ENCODE peak calls at places on chromosome 16, in six cellular contexts. F is heart left ventricle, I is lower lobe of right lung, D is Calu3, R is esophagus muscularis mucosa, G is heart right ventricle. C is an unnamed sample.

GRCh38 chr16:11914759-11915643 is 755 bp downstream of the GSPT1 start:
- DNase-seq in F (peak), G (peak), I (peak), D (peak), R (no peak), C (no peak)

GRCh38 chr16:1778200-1779179 is 3.9 kb downstream of the SPSB3 start:
- DNase-seq in G (peak), R (no peak), D (no peak), I (no peak), F (no peak), C (no peak)

GRCh38 chr16:2008631-2009301 is 855 bp downstream of the ZNF598 start:
- DNase-seq in D (no peak), F (peak), G (no peak), R (no peak), I (no peak), C (no peak)

GRCh38 chr16:20676268-20676828 is 21.1 kb downstream of the ACSM1 start:
- DNase-seq in D (peak), G (no peak), I (no peak), F (no peak), R (no peak), C (no peak)

GRCh38 chr16:66275795-66276428 is 90.6 kb upstream of the CDH5 start:
- DNase-seq in R (no peak), F (no peak), G (no peak), I (no peak), D (peak), C (peak)

GRCh38 chr16:67342616-67343015 is 16.0 kb downstream of the LRRC36 start:
- DNase-seq in G (no peak), F (no peak), D (no peak), R (peak), I (no peak), C (no peak)

GRCh38 chr16:75296606-75297005 is 45.2 kb upstream of the BCAR1 start:
- DNase-seq in D (no peak), G (peak), I (no peak), F (peak), R (no peak), C (no peak)

GRCh38 chr16:81630632-81631026 is 148.5 kb upstream of the PLCG2 start:
- DNase-seq in R (no peak), F (no peak), I (no peak), G (no peak), D (no peak), C (no peak)

GRCh38 chr16:11472851-11473250 is 113.9 kb downstream of the LITAF start:
- DNase-seq in D (no peak), G (no peak), F (no peak), I (no peak), R (no peak), C (no peak)

GRCh38 chr16:46908540-46909372 is 24.6 kb downstream of the GPT2 start:
- DNase-seq in D (peak), G (no peak), F (no peak), I (no peak), R (no peak), C (no peak)

GRCh38 chr16:15857779-15858560 is 1.1 kb upstream of the MYH11 start:
- DNase-seq in G (peak), I (no peak), F (peak), R (no peak), D (peak), C (peak)

GRCh38 chr16:12672986-12673385 is 130.7 kb downstream of the CPPED1 start:
- DNase-seq in I (no peak), D (no peak), R (no peak), F (no peak), G (no peak), C (no peak)

GRCh38 chr16:58028168-58028455 is 2.6 kb downstream of the MMP15 start:
- DNase-seq in F (no peak), R (no peak), I (no peak), D (no peak), G (no peak), C (no peak)

GRCh38 chr16:49834496-49835009 is 21.4 kb downstream of the ZNF423 start:
- DNase-seq in I (peak), R (no peak), D (no peak), G (peak), F (peak), C (no peak)

GRCh38 chr16:22970191-22970845 is 156.4 kb downstream of the HS3ST2 start:
- DNase-seq in R (peak), G (no peak), D (no peak), I (no peak), F (no peak), C (peak)

GRCh38 chr16:22971346-22971924 is 157.5 kb downstream of the HS3ST2 start:
- DNase-seq in F (no peak), D (no peak), G (no peak), R (peak), I (no peak), C (peak)

GRCh38 chr16:22968931-22969330 is 155.0 kb downstream of the HS3ST2 start:
- DNase-seq in D (no peak), F (no peak), I (no peak), R (peak), G (no peak), C (peak)

GRCh38 chr16:22967696-22968095 is 153.7 kb downstream of the HS3ST2 start:
- DNase-seq in F (no peak), G (no peak), D (no peak), R (peak), I (no peak), C (peak)

DNA sequence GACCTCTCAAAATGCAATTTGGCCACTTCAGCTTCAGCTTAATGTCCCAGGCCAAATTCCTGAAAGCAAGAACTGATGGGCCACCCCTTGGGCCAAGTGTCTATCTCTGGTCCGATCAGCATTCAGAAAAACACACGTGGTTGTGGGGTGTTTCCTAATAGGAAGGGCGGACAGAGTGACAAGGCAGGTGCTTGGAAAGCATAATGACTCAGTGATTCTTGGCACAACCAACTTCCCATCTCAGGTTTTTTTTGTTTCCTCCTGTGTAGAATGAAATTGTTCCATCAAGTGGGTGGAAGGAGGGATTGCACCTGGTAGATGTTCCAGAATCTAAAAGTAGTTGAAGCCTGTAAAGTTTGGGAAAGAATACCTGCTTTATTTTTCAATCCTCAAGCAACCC is 155.6 kb downstream of the HS3ST2 start:
- DNase-seq in G (no peak), F (no peak), R (no peak), I (no peak), D (peak), C (peak)
- TF ChIP-seq CTCF in G (peak), F (no peak), R (no peak), I (no peak), D (no peak), C (no peak)

DNA sequence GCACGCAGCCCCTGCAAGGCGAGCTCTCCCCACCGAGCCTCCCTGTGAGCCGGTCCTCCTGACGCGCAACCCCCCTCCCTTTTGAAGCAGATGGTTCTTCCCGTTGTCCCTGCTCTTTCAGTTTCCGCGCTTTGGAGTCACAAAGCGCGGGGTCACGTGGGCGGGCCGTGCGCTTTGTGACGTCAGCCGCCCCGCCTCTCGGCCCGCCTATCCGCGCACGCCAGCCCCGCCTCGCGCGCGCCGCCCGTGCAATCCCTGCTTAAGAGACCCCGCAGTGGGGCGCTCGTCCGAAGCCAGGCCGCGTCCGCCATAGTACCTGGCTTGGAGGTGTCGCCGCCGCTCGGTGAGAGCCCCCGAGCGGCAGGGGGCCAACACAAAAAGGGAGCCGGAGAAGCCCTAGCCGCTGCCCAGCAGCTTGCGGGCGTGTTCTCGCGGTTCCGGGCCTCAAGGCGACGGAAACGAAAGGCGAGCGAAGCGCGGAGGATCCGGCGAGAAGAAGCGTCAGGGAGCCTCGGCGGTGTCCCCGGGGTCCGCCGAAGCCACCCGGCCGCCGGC is at the start of gene RBBP6:
- DNase-seq in G (peak), R (peak), D (peak), F (peak), I (peak), C (peak)
- TF ChIP-seq CTCF in G (peak), R (peak), D (peak), F (no peak), I (peak), C (peak)

GRCh38 chr16:85104147-85104546 is 8.1 kb downstream of the CIBAR2 start:
- DNase-seq in D (no peak), R (no peak), F (no peak), I (no peak), G (no peak), C (no peak)
- TF ChIP-seq CTCF in D (no peak), R (no peak), F (no peak), I (no peak), G (no peak), C (no peak)

DNA sequence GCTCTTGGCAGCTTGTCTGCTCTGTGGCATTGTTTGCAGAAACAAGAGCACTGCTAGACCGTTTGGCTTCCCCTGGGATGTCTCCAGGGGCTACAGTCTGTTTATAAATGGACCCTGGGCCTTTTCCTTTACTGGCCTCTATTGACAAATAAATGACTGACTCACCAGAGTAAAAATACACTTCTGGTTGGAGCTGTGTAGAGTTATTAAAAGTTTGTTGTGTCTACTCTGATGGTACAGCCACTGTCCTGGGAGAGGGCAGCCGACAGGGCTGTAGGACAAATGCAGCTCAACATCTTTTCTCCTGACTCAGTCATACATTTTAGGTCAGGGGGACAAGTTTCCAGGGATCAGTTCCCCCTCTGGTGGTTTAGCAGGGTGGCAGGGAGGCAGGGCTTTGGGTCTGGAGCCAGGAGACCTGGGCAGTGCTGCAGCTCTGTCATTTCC is 30.0 kb downstream of the FOXL1 start:
- DNase-seq in R (no peak), I (no peak), D (no peak), G (no peak), F (no peak), C (no peak)
- TF ChIP-seq CTCF in R (no peak), I (no peak), D (no peak), G (no peak), F (no peak), C (peak)

DNA sequence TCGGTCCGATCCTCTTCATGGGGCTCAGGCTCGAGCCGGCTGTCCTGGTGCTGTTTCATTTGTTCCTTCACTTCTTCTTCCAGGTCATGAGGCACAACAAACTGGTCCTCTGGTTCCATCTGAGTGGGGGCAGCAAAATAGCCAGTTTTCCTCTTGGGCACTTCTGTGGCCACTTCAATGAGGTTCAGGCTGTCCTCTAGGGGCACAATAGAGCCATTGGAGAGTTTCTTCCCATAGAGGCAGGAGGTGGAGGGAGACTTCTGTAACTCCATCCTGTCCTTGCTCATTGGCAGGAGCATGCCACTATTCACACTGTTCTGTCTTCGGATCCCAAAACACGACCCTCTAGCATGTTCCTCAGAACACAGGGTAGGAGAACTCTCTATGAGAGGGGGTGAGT is 22.9 kb downstream of the MARVELD3 start:
- DNase-seq in R (no peak), F (no peak), I (no peak), G (no peak), D (peak), C (no peak)
- TF ChIP-seq CTCF in R (no peak), F (no peak), I (no peak), G (peak), D (peak), C (peak)

DNA sequence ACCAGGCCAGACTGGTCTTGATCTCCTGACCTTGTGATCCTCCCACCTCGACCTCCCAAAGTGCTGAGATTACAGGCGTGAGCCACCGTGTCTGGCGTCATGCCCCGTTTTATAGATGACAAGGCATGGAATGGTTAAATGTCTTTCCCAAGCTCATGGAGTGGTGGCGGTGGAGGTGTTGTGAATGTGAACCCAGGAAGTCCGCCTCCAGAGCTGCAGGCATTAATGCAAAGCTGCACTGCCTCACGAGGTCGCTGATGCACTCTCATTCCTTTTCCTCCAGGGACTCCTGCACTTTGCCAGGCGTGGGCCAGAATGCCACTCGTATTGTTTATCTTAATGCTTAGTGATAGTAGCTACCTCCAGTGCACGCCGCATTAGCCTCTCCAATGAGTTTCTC is 149.6 kb downstream of the WWOX start:
- DNase-seq in G (peak), D (peak), R (no peak), I (peak), F (no peak), C (no peak)
- TF ChIP-seq CTCF in G (peak), D (peak), R (no peak), I (no peak), F (no peak), C (peak)

GRCh38 chr16:29676989-29677388 is 2.0 kb upstream of the QPRT start:
- DNase-seq in F (no peak), I (no peak), G (no peak), R (no peak), D (no peak), C (no peak)

GRCh38 chr16:29673501-29673900 is 5.5 kb upstream of the QPRT start:
- DNase-seq in G (no peak), D (no peak), I (no peak), F (no peak), R (no peak), C (no peak)

GRCh38 chr16:29678691-29679267 is at the start of gene QPRT:
- DNase-seq in R (no peak), G (peak), D (no peak), I (no peak), F (peak), C (no peak)

GRCh38 chr16:29675811-29676643 is 3.0 kb upstream of the QPRT start:
- DNase-seq in I (no peak), G (no peak), R (no peak), F (no peak), D (no peak), C (no peak)

GRCh38 chr16:29674188-29674587 is 4.8 kb upstream of the QPRT start:
- DNase-seq in D (no peak), F (no peak), I (peak), G (peak), R (no peak), C (no peak)
- TF ChIP-seq CTCF in D (no peak), F (no peak), I (no peak), G (no peak), R (no peak), C (no peak)

DNA sequence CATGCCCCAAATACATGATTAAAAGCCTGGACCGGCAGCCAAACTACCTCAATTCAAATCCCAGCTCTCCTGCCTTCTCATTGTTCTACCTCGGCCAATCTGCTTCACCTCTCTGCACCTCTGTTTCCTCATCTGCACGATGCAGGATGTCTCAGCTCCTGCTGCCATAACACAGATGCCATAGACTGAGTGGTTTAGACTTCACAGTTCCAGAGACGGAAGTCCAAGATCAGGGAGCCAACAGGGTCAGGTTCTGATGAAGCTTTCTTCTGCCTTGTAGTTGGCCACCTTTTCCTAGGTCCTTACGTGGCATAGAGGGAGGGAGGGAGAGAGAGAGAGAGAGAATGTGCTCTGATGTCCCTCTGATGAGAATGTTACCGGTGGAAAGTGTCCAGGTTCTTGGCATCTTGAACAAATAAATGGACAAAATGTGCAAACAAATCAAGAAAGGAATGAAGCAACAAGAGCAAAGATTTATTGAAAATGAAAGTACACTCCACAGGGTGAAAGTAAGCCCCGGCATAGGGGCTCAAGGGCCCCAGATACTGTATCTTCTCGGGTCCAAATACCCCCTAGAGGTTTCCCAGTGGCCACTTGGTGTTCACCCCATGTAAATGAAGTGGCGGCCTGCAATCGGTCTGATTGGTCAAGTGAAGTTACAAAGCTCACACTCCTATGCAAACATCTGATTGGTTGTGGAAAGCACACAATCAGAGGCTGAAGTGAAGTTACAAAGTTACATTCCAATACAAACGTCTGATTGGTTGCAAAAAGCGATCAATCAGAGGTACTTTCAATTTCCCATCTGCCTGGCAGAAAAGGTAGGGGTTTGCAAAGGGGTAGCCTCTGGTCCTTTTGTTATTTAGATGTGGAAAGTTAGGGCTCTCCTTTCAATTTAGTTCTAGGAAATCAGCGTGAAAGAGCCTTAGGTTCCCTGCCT is 43.3 kb upstream of the ZCCHC14 start:
- DNase-seq in F (no peak), G (no peak), R (no peak), D (no peak), I (no peak), C (no peak)
- TF ChIP-seq CTCF in F (no peak), G (no peak), R (no peak), D (no peak), I (no peak), C (no peak)

C was measured in osteocyte.